ENCODE peak calls at places on chromosome 18, in eight cellular contexts. One of them, this sample, is unnamed.

GRCh38 chr18:48802543-48803428 is 148.0 kb downstream of the SMAD7 start:
- DNase-seq in IMR-90: no peak
- DNase-seq in foreskin fibroblast: no peak
- DNase-seq in uterus: peak; percentile 13
- DNase-seq in left ventricle myocardium inferior: peak; percentile 13
- DNase-seq in AG10803: no peak
- DNase-seq in MM.1S: no peak
- DNase-seq in left lung: no peak
- DNase-seq in this sample: no peak

GRCh38 chr18:74789078-74789477 is 191.4 kb downstream of the ZNF407 start:
- DNase-seq in IMR-90: no peak
- DNase-seq in foreskin fibroblast: no peak
- DNase-seq in uterus: no peak
- DNase-seq in left ventricle myocardium inferior: no peak
- DNase-seq in AG10803: no peak
- DNase-seq in MM.1S: no peak
- DNase-seq in left lung: no peak
- DNase-seq in this sample: no peak

GRCh38 chr18:8097942-8098341 is 511.3 kb upstream of the RAB12 start:
- DNase-seq in IMR-90: no peak
- DNase-seq in foreskin fibroblast: no peak
- DNase-seq in uterus: no peak
- DNase-seq in left ventricle myocardium inferior: no peak
- DNase-seq in AG10803: no peak
- DNase-seq in MM.1S: no peak
- DNase-seq in left lung: no peak
- DNase-seq in this sample: no peak

GRCh38 chr18:33034941-33035340 is 262.1 kb upstream of the KLHL14 start:
- DNase-seq in IMR-90: peak; percentile 0
- DNase-seq in foreskin fibroblast: peak; percentile 4
- DNase-seq in uterus: no peak
- DNase-seq in left ventricle myocardium inferior: no peak
- DNase-seq in AG10803: no peak
- DNase-seq in MM.1S: no peak
- DNase-seq in left lung: no peak
- DNase-seq in this sample: no peak

GRCh38 chr18:40608220-40608619 is 1346.8 kb upstream of the PIK3C3 start:
- DNase-seq in IMR-90: no peak
- DNase-seq in foreskin fibroblast: no peak
- DNase-seq in uterus: no peak
- DNase-seq in left ventricle myocardium inferior: no peak
- DNase-seq in AG10803: no peak
- DNase-seq in MM.1S: no peak
- DNase-seq in left lung: no peak
- DNase-seq in this sample: no peak

GRCh38 chr18:71293322-71293721 is 1004.5 kb downstream of the SOCS6 start:
- DNase-seq in IMR-90: no peak
- DNase-seq in foreskin fibroblast: no peak
- DNase-seq in uterus: no peak
- DNase-seq in left ventricle myocardium inferior: no peak
- DNase-seq in AG10803: no peak
- DNase-seq in MM.1S: peak; percentile 15
- DNase-seq in left lung: no peak
- DNase-seq in this sample: no peak

GRCh38 chr18:8029061-8029460 is 461.9 kb downstream of the PTPRM start:
- DNase-seq in IMR-90: no peak
- DNase-seq in foreskin fibroblast: no peak
- DNase-seq in uterus: no peak
- DNase-seq in left ventricle myocardium inferior: no peak
- DNase-seq in AG10803: no peak
- DNase-seq in MM.1S: no peak
- DNase-seq in left lung: peak; percentile 41
- DNase-seq in this sample: no peak

GRCh38 chr18:26103579-26103978 is 13.2 kb upstream of the SS18 start:
- DNase-seq in IMR-90: no peak
- DNase-seq in foreskin fibroblast: no peak
- DNase-seq in uterus: no peak
- DNase-seq in left ventricle myocardium inferior: no peak
- DNase-seq in AG10803: no peak
- DNase-seq in MM.1S: peak; percentile 14
- DNase-seq in left lung: no peak
- DNase-seq in this sample: peak; percentile 35

GRCh38 chr18:755506-755905 is 43.1 kb upstream of the ENOSF1 start:
- DNase-seq in IMR-90: no peak
- DNase-seq in foreskin fibroblast: no peak
- DNase-seq in uterus: no peak
- DNase-seq in left ventricle myocardium inferior: no peak
- DNase-seq in AG10803: no peak
- DNase-seq in MM.1S: no peak
- DNase-seq in left lung: no peak
- DNase-seq in this sample: no peak

GRCh38 chr18:32333781-32334180 is 136.9 kb downstream of the GAREM1 start:
- DNase-seq in IMR-90: no peak
- DNase-seq in foreskin fibroblast: no peak
- DNase-seq in uterus: no peak
- DNase-seq in left ventricle myocardium inferior: no peak
- DNase-seq in AG10803: no peak
- DNase-seq in MM.1S: no peak
- DNase-seq in left lung: no peak
- DNase-seq in this sample: no peak

GRCh38 chr18:363327-364115 is 95.7 kb upstream of the THOC1 start:
- DNase-seq in IMR-90: peak; percentile 20
- DNase-seq in foreskin fibroblast: peak; percentile 73
- DNase-seq in uterus: no peak
- DNase-seq in left ventricle myocardium inferior: no peak
- DNase-seq in AG10803: peak; percentile 94
- DNase-seq in MM.1S: no peak
- DNase-seq in left lung: no peak
- DNase-seq in this sample: peak; percentile 20

GRCh38 chr18:51153659-51154371 is 43.7 kb downstream of the MEX3C start:
- DNase-seq in IMR-90: no peak
- DNase-seq in foreskin fibroblast: no peak
- DNase-seq in uterus: no peak
- DNase-seq in left ventricle myocardium inferior: no peak
- DNase-seq in AG10803: no peak
- DNase-seq in MM.1S: peak; percentile 96
- DNase-seq in left lung: peak; percentile 78
- DNase-seq in this sample: peak; percentile 79

GRCh38 chr18:45519881-45520280 is 95.4 kb upstream of the SLC14A2 start:
- DNase-seq in IMR-90: peak; percentile 2
- DNase-seq in foreskin fibroblast: no peak
- DNase-seq in uterus: no peak
- DNase-seq in left ventricle myocardium inferior: no peak
- DNase-seq in AG10803: peak; percentile 60
- DNase-seq in MM.1S: no peak
- DNase-seq in left lung: no peak
- DNase-seq in this sample: no peak

GRCh38 chr18:377088-377487 is 109.2 kb upstream of the THOC1 start:
- DNase-seq in IMR-90: no peak
- DNase-seq in foreskin fibroblast: peak; percentile 18
- DNase-seq in uterus: no peak
- DNase-seq in left ventricle myocardium inferior: no peak
- DNase-seq in AG10803: peak; percentile 55
- DNase-seq in MM.1S: no peak
- DNase-seq in left lung: no peak
- DNase-seq in this sample: no peak

GRCh38 chr18:845152-845819 is 33.2 kb upstream of the YES1 start:
- DNase-seq in IMR-90: peak; percentile 63
- DNase-seq in foreskin fibroblast: peak; percentile 84
- DNase-seq in uterus: no peak
- DNase-seq in left ventricle myocardium inferior: no peak
- DNase-seq in AG10803: peak; percentile 56
- DNase-seq in MM.1S: no peak
- DNase-seq in left lung: no peak
- DNase-seq in this sample: no peak

GRCh38 chr18:7207366-7207765 is 23.5 kb upstream of the LRRC30 start:
- DNase-seq in IMR-90: no peak
- DNase-seq in foreskin fibroblast: no peak
- DNase-seq in uterus: no peak
- DNase-seq in left ventricle myocardium inferior: no peak
- DNase-seq in AG10803: peak; percentile 8
- DNase-seq in MM.1S: no peak
- DNase-seq in left lung: no peak
- DNase-seq in this sample: no peak

GRCh38 chr18:21109936-21110666 is 1.5 kb downstream of the ROCK1 start:
- DNase-seq in IMR-90: peak; percentile 30
- DNase-seq in foreskin fibroblast: no peak
- DNase-seq in uterus: no peak
- DNase-seq in left ventricle myocardium inferior: no peak
- DNase-seq in AG10803: no peak
- DNase-seq in MM.1S: peak; percentile 21
- DNase-seq in left lung: no peak
- DNase-seq in this sample: no peak

GRCh38 chr18:28078298-28078697 is 98.6 kb downstream of the CDH2 start:
- DNase-seq in IMR-90: no peak
- DNase-seq in foreskin fibroblast: no peak
- DNase-seq in uterus: no peak
- DNase-seq in left ventricle myocardium inferior: no peak
- DNase-seq in AG10803: no peak
- DNase-seq in MM.1S: no peak
- DNase-seq in left lung: no peak
- DNase-seq in this sample: no peak

GRCh38 chr18:11747731-11748130 is 58.7 kb downstream of the GNAL start:
- DNase-seq in IMR-90: no peak
- DNase-seq in foreskin fibroblast: no peak
- DNase-seq in uterus: no peak
- DNase-seq in left ventricle myocardium inferior: no peak
- DNase-seq in AG10803: no peak
- DNase-seq in MM.1S: no peak
- DNase-seq in left lung: no peak
- DNase-seq in this sample: no peak

GRCh38 chr18:44636241-44636640 is 44.4 kb upstream of the SETBP1 start:
- DNase-seq in IMR-90: no peak
- DNase-seq in foreskin fibroblast: no peak
- DNase-seq in uterus: no peak
- DNase-seq in left ventricle myocardium inferior: no peak
- DNase-seq in AG10803: no peak
- DNase-seq in MM.1S: no peak
- DNase-seq in left lung: no peak
- DNase-seq in this sample: no peak

GRCh38 chr18:80159713-80160636 is 50.9 kb downstream of the ADNP2 start:
- DNase-seq in IMR-90: no peak
- DNase-seq in foreskin fibroblast: no peak
- DNase-seq in uterus: no peak
- DNase-seq in left ventricle myocardium inferior: peak; percentile 32
- DNase-seq in AG10803: no peak
- DNase-seq in MM.1S: no peak
- DNase-seq in left lung: peak; percentile 81
- DNase-seq in this sample: no peak

DNA sequence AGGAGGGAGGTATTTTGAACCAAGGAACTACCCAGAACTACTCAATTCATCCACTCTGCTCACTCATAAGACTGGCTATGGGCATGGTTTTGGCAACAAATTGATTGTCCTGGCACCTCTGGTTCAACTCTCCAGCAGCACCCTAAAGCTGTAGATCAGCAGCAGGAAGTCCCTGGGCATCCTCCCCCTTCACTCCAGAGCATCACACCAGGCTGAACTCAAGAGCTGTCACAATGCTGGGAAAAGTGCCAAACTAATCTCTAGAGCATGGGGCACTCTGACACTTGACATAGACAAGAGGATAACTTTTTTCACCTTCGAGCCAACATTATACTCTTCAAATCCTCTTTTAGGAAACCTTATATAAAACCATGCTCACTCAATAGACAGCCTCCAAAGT is 154.1 kb upstream of the RBBP8 start:
- DNase-seq in IMR-90: no peak
- DNase-seq in foreskin fibroblast: no peak
- DNase-seq in uterus: no peak
- DNase-seq in left ventricle myocardium inferior: peak; percentile 22
- DNase-seq in AG10803: no peak
- DNase-seq in MM.1S: no peak
- DNase-seq in left lung: no peak
- DNase-seq in this sample: no peak
- H3K4me3 ChIP-seq in IMR-90: no peak overlapping the region
- H3K4me3 ChIP-seq in foreskin fibroblast: no peak overlapping the region
- H3K4me3 ChIP-seq in uterus: no peak overlapping the region
- H3K4me3 ChIP-seq in left ventricle myocardium inferior: no peak overlapping the region
- H3K4me3 ChIP-seq in AG10803: no peak overlapping the region
- H3K4me3 ChIP-seq in MM.1S: no peak overlapping the region
- H3K4me3 ChIP-seq in left lung: no peak overlapping the region
- H3K4me3 ChIP-seq in this sample: no peak overlapping the region

GRCh38 chr18:36109737-36110136 is 19.4 kb downstream of the SLC39A6 start:
- DNase-seq in IMR-90: no peak
- DNase-seq in foreskin fibroblast: no peak
- DNase-seq in uterus: no peak
- DNase-seq in left ventricle myocardium inferior: no peak
- DNase-seq in AG10803: no peak
- DNase-seq in MM.1S: no peak
- DNase-seq in left lung: no peak
- DNase-seq in this sample: no peak
- H3K4me3 ChIP-seq in IMR-90: no peak overlapping the region
- H3K4me3 ChIP-seq in foreskin fibroblast: no peak overlapping the region
- H3K4me3 ChIP-seq in uterus: no peak overlapping the region
- H3K4me3 ChIP-seq in left ventricle myocardium inferior: no peak overlapping the region
- H3K4me3 ChIP-seq in AG10803: no peak overlapping the region
- H3K4me3 ChIP-seq in MM.1S: no peak overlapping the region
- H3K4me3 ChIP-seq in left lung: no peak overlapping the region
- H3K4me3 ChIP-seq in this sample: no peak overlapping the region

DNA sequence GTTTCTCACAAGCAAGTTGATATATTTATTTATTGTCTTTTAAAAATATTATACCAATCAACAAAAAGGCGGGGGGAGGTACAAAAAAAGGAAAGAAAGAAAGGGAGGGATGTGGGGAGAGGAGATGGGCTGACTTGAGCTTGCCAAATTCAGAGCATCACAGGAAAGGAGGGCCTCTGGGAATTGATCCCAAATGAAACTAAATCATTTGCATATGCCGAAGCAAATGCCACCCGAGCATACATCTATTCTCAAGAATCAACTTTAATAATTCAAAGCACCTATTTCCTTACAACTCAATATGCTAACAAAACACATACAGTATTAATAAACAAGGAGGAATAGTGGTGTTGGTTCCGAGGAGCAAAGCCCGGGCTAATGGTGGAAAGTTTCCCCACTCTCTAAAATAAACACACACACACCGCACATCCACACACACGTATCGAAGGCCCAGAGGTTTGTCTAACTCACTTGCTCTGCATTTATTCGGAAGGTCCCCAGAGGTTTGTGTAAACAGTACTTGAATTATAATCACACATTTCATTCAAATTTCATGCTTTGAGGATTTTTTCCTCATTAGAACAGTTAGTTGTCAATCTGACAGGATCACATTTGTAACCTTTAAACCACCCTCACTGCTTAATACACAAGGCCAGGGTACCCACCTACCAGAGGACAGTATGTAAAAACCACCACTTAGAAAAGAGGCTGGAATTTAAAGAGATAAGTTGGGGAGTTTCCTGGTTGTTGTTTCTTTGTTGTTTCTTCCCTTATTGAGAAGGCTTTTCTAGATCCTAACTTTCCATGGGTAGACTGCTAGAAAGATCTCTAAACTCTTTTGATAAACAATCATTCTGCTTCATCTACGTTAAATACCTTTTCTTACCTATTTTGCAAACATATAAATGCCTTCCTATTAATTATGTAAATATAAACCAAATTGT is 264.7 kb downstream of the TCF4 start:
- DNase-seq in IMR-90: peak; percentile 31
- DNase-seq in foreskin fibroblast: peak; percentile 45
- DNase-seq in uterus: no peak
- DNase-seq in left ventricle myocardium inferior: no peak
- DNase-seq in AG10803: peak; percentile 72
- DNase-seq in MM.1S: peak; percentile 24
- DNase-seq in left lung: no peak
- DNase-seq in this sample: no peak
- H3K4me3 ChIP-seq in IMR-90: peak overlapping the region; percentile 7
- H3K4me3 ChIP-seq in foreskin fibroblast: peak overlapping the region; percentile 78
- H3K4me3 ChIP-seq in uterus: peak overlapping the region; percentile 72
- H3K4me3 ChIP-seq in left ventricle myocardium inferior: peak overlapping the region; percentile 76
- H3K4me3 ChIP-seq in AG10803: peak overlapping the region; percentile 70
- H3K4me3 ChIP-seq in MM.1S: peak overlapping the region; percentile 71
- H3K4me3 ChIP-seq in left lung: peak overlapping the region; percentile 47
- H3K4me3 ChIP-seq in this sample: no peak overlapping the region

GRCh38 chr18:65035701-65036100 is 715.1 kb upstream of the CDH7 start:
- DNase-seq in IMR-90: no peak
- DNase-seq in foreskin fibroblast: no peak
- DNase-seq in uterus: no peak
- DNase-seq in left ventricle myocardium inferior: no peak
- DNase-seq in AG10803: no peak
- DNase-seq in MM.1S: no peak
- DNase-seq in left lung: no peak
- DNase-seq in this sample: no peak
- H3K4me3 ChIP-seq in IMR-90: no peak overlapping the region
- H3K4me3 ChIP-seq in foreskin fibroblast: no peak overlapping the region
- H3K4me3 ChIP-seq in uterus: no peak overlapping the region
- H3K4me3 ChIP-seq in left ventricle myocardium inferior: no peak overlapping the region
- H3K4me3 ChIP-seq in AG10803: no peak overlapping the region
- H3K4me3 ChIP-seq in MM.1S: no peak overlapping the region
- H3K4me3 ChIP-seq in left lung: no peak overlapping the region
- H3K4me3 ChIP-seq in this sample: no peak overlapping the region